ENCODE peak calls at places on chromosomes 2 and 18, in six cellular contexts. N is endodermal cell, W is amygdala, X is ELF-1, T is Kasumi-1, I is skeletal muscle cell. Y is an unnamed sample.

GRCh38 chr2:221570321-221571107 is 1.6 kb downstream of the EPHA4 start:
- DNase-seq in N (peak), W (no peak), X (peak), T (no peak), I (no peak), Y (peak)

GRCh38 chr18:70499218-70499691 is 210.4 kb downstream of the SOCS6 start:
- DNase-seq in N (peak), W (no peak), X (peak), T (no peak), I (no peak), Y (no peak)

GRCh38 chr2:82391386-82391785 is 2067.7 kb downstream of the SUCLG1 start:
- DNase-seq in N (no peak), W (no peak), X (no peak), T (no peak), I (no peak), Y (no peak)

GRCh38 chr2:69167469-69167822 is 154.5 kb downstream of the ANTXR1 start:
- DNase-seq in N (no peak), W (no peak), X (no peak), T (no peak), I (no peak), Y (no peak)

GRCh38 chr2:146734042-146734715 is 1110.7 kb upstream of the ACVR2A start:
- DNase-seq in N (no peak), W (no peak), X (no peak), T (peak), I (peak), Y (no peak)

GRCh38 chr2:128196026-128196822 is 105.2 kb downstream of the UGGT1 start:
- DNase-seq in N (peak), W (no peak), X (no peak), T (no peak), I (no peak), Y (no peak)

GRCh38 chr2:240704651-240705050 is 13.0 kb downstream of the AQP12A start:
- DNase-seq in N (no peak), W (no peak), X (no peak), T (no peak), I (no peak), Y (no peak)

GRCh38 chr2:23009545-23010149 is 375.3 kb upstream of the KLHL29 start:
- DNase-seq in N (no peak), W (no peak), X (peak), T (no peak), I (peak), Y (no peak)

GRCh38 chr18:78728301-78729098 is 251.1 kb upstream of the SALL3 start:
- DNase-seq in N (peak), W (no peak), X (no peak), T (no peak), I (no peak), Y (no peak)

GRCh38 chr2:20107776-20108175 is 56.3 kb upstream of the LAPTM4A start:
- DNase-seq in N (no peak), W (no peak), X (no peak), T (no peak), I (no peak), Y (no peak)

GRCh38 chr2:38284971-38285370 is 92.1 kb downstream of the ATL2 start:
- DNase-seq in N (no peak), W (no peak), X (peak), T (no peak), I (no peak), Y (no peak)